ENCODE peak calls at places on chromosomes 13 and 19, in five cellular contexts. D is sigmoid colon, U is pancreas, A is A549, B is epithelial cell of proximal tubule. X is an unnamed sample.

GRCh38 chr13:111007209-111007608 is 92.3 kb upstream of the ANKRD10 start:
- DNase-seq in D (no peak), U (no peak), A (no peak), B (no peak), X (no peak)

GRCh38 chr13:33367186-33367895 is 81.8 kb upstream of the STARD13 start:
- DNase-seq in A (no peak), D (no peak), B (no peak), U (no peak), X (no peak)

GRCh38 chr19:57664269-57665127 is 4.2 kb upstream of the ZSCAN4 start:
- DNase-seq in D (peak), B (no peak), U (peak), A (no peak), X (no peak)

GRCh38 chr19:36245210-36246005 is 30.5 kb downstream of the ZNF146 start:
- DNase-seq in B (no peak), D (no peak), A (no peak), U (no peak), X (no peak)

GRCh38 chr19:37988758-37989635 is 82.0 kb downstream of the SIPA1L3 start:
- DNase-seq in B (no peak), D (no peak), A (no peak), U (no peak), X (no peak)

GRCh38 chr13:31105020-31105800 is 56.5 kb downstream of the HSPH1 start:
- DNase-seq in B (no peak), A (no peak), U (no peak), D (no peak), X (no peak)

GRCh38 chr13:51000058-51000457 is 90.5 kb downstream of the RNASEH2B start:
- DNase-seq in U (no peak), A (no peak), B (no peak), D (no peak), X (no peak)

GRCh38 chr13:46756977-46757376 is 40.0 kb downstream of the ESD start:
- DNase-seq in D (no peak), B (no peak), U (no peak), A (no peak), X (no peak)

GRCh38 chr13:77751513-77752456 is 54.3 kb downstream of the SLAIN1 start:
- DNase-seq in A (peak), D (no peak), B (peak), U (no peak), X (no peak)

GRCh38 chr19:3509566-3509989 is 3.5 kb downstream of the FZR1 start:
- DNase-seq in B (no peak), A (no peak), D (no peak), U (no peak), X (peak)

GRCh38 chr13:46032341-46032740 is 20.2 kb downstream of the ZC3H13 start:
- DNase-seq in D (no peak), A (no peak), U (no peak), B (no peak), X (no peak)

GRCh38 chr19:4367781-4368127 is 24.4 kb downstream of the MPND start:
- DNase-seq in U (no peak), B (no peak), D (no peak), A (no peak), X (no peak)

GRCh38 chr13:24220086-24220703 is 59.7 kb downstream of the SPATA13 start:
- DNase-seq in U (no peak), A (peak), B (no peak), D (no peak), X (peak)

X was measured in epithelial cell of prostate.